ENCODE peak calls at places on chromosomes 12 and 14, in five cellular contexts. W, U, G, L and I are unnamed samples.
A peak's percentile ranks its signal among the peaks of the same experiment; 100 is the strongest.

GRCh38 chr12:16165506-16165905 is 112.0 kb downstream of the SLC15A5 start:
- DNase-seq in W (peak; percentile 63), U (no peak), G (peak; percentile 47), L (no peak), I (peak; percentile 69)

GRCh38 chr14:101118746-101119610 is 215.5 kb upstream of the RTL1 start:
- DNase-seq in W (no peak), U (no peak), G (no peak), L (peak; percentile 75), I (peak; percentile 9)

GRCh38 chr12:113131556-113131955 is 4.0 kb downstream of the RASAL1 start:
- DNase-seq in W (no peak), U (no peak), G (no peak), L (no peak), I (no peak)

GRCh38 chr14:90490727-90491050 is 93.9 kb downstream of the CALM1 start:
- DNase-seq in W (no peak), U (no peak), G (no peak), L (no peak), I (no peak)

GRCh38 chr14:49863483-49864262 is 11.1 kb upstream of the NEMF start:
- DNase-seq in W (peak; percentile 21), U (peak; percentile 38), G (no peak), L (no peak), I (no peak)

GRCh38 chr12:30931222-30931621 is 4.7 kb downstream of the TSPAN11 start:
- DNase-seq in W (no peak), U (no peak), G (no peak), L (no peak), I (no peak)

GRCh38 chr12:103546959-103547358 is 40.1 kb upstream of the STAB2 start:
- DNase-seq in W (no peak), U (no peak), G (no peak), L (no peak), I (no peak)

GRCh38 chr14:99595034-99595433 is 9.0 kb downstream of the CCDC85C start:
- DNase-seq in W (no peak), U (no peak), G (no peak), L (no peak), I (no peak)

GRCh38 chr12:28998662-28999120 is 150.4 kb upstream of the FAR2 start:
- DNase-seq in W (peak; percentile 36), U (no peak), G (peak; percentile 56), L (no peak), I (no peak)

DNA sequence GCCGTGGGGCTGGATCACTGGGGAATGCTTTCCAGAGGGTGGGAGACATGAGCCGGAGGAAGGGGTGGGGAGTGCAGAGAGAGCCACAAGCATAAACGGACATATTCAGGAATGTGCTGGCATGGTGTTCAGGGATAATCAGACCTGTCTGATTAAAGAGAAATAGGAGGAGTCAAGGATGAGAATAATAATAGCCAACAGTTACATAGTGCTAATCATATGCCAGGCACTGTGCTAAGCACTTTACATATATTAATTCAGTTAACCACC is 43.7 kb downstream of the LTBP2 start:
- DNase-seq in W (no peak), U (no peak), G (no peak), L (no peak), I (no peak)
- H3K4me1 ChIP-seq in W (peaks cover 37% of the 10 kb centered on the region), U (peaks cover 27% of the 10 kb centered on the region), G (peaks cover 42% of the 10 kb centered on the region), L (peaks cover 6% of the 10 kb centered on the region), I (peaks cover 22% of the 10 kb centered on the region)

DNA sequence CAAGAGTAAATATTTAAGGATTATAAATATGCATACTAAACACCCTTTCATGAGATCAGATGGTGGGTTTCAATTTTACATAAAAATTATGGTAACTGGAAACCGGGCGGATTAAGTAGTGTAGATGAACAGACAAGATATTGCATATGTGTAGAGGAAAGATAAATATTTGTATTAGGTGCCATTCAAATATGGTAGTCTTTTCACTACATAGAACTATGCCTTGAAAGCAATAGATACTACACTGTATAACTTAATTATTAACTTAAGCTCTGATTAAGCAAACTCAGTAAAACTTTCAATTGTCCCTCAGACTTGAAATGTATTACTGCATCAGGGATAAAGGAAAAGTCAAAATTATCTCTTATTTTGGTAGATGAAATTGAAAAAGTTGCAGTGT is 1.9 kb downstream of the PTPN21 start:
- DNase-seq in W (no peak), U (no peak), G (no peak), L (no peak), I (no peak)
- H3K4me1 ChIP-seq in W (peaks cover 11% of the 10 kb centered on the region), U (peaks cover 3% of the 10 kb centered on the region), G (peaks cover 7% of the 10 kb centered on the region), L (peaks cover 36% of the 10 kb centered on the region), I (peaks cover 20% of the 10 kb centered on the region)

GRCh38 chr12:2385529-2385928 is 332.7 kb downstream of the CACNA1C start:
- DNase-seq in W (no peak), U (no peak), G (no peak), L (no peak), I (no peak)
- H3K4me1 ChIP-seq in W (peaks cover 19% of the 10 kb centered on the region), U (peaks cover 19% of the 10 kb centered on the region), G (peaks cover 9% of the 10 kb centered on the region), L (no peaks in the 10 kb centered on the region), I (no peaks in the 10 kb centered on the region)

DNA sequence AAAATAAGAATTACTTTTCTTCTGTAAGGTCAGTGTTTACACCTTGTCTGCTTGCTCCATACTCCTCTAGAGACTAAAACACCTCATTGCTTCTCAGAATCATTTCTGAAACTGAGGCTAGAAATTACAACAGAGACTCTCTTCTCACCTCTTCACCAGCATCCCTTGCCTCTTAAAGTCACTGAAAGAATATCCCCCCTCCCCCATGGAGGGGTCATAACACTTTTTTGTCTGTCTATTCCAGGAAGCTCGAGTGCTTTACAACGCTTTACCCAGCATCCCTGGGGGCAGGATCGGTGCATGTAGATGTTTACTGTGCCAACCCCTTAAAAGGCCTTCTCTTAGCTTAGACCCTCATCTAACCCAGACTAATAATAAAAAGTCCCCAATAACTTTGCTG is 29.0 kb downstream of the PRKCH start:
- DNase-seq in W (no peak), U (no peak), G (no peak), L (no peak), I (no peak)
- H3K4me1 ChIP-seq in W (no peaks in the 10 kb centered on the region), U (no peaks in the 10 kb centered on the region), G (no peaks in the 10 kb centered on the region), L (peaks cover 13% of the 10 kb centered on the region), I (no peaks in the 10 kb centered on the region)